ENCODE peak calls at places on chromosomes 12 and 14, in five cellular contexts. A is iris pigment epithelial cell, Z is putamen, M is cardiac fibroblast, C is GM10248. J is an unnamed sample.

GRCh38 chr14:93804654-93805053 is 16.4 kb upstream of the PRIMA1 start:
- DNase-seq in M (no peak), A (no peak), C (no peak), Z (no peak), J (no peak)

GRCh38 chr14:28773917-28774691 is 7.5 kb downstream of the FOXG1 start:
- DNase-seq in M (peak; percentile 58), C (no peak), A (peak; percentile 69), Z (peak; percentile 82), J (no peak)

GRCh38 chr12:132154941-132155770 is 10.9 kb downstream of the NOC4L start:
- DNase-seq in C (no peak), M (no peak), A (no peak), Z (no peak), J (no peak)

GRCh38 chr12:4178424-4179184 is 95.0 kb upstream of the CCND2 start:
- DNase-seq in A (no peak), C (no peak), M (no peak), Z (no peak), J (no peak)

GRCh38 chr14:90444077-90444696 is 47.4 kb downstream of the CALM1 start:
- DNase-seq in C (no peak), A (peak; percentile 67), Z (no peak), M (peak; percentile 61), J (no peak)

GRCh38 chr12:122871851-122872785 is 23.8 kb downstream of the VPS37B start:
- DNase-seq in Z (peak; percentile 65), C (peak; percentile 64), M (peak; percentile 78), A (peak; percentile 69), J (peak; percentile 64)

GRCh38 chr14:103519043-103519836 is 3.4 kb downstream of the CKB start:
- DNase-seq in Z (no peak), C (no peak), M (peak; percentile 33), A (no peak), J (no peak)

GRCh38 chr12:53623986-53624385 is 2.2 kb downstream of the ATF7 start:
- DNase-seq in C (no peak), A (peak; percentile 67), M (peak; percentile 46), Z (no peak), J (peak; percentile 44)

GRCh38 chr12:455821-456220 is 3.9 kb upstream of the B4GALNT3 start:
- DNase-seq in A (no peak), M (no peak), C (no peak), Z (no peak), J (no peak)

GRCh38 chr12:44286336-44286735 is 450.5 kb downstream of the TMEM117 start:
- DNase-seq in C (no peak), M (peak; percentile 24), A (peak; percentile 15), Z (no peak), J (no peak)

GRCh38 chr12:66152732-66153131 is 17.1 kb downstream of the TMBIM4 start:
- DNase-seq in M (peak; percentile 67), A (peak; percentile 52), C (no peak), Z (no peak), J (no peak)

GRCh38 chr14:91367173-91368171 is 50.1 kb downstream of the CCDC88C start:
- DNase-seq in M (peak; percentile 9), Z (peak; percentile 61), A (peak; percentile 81), C (peak; percentile 81), J (no peak)

GRCh38 chr12:76790564-76791552 is 26.9 kb downstream of the ZDHHC17 start:
- DNase-seq in A (no peak), Z (no peak), C (peak; percentile 35), M (peak; percentile 50), J (peak; percentile 45)